ENCODE peak calls at places on chromosome 22, in six cellular contexts. L is cardiac muscle cell, E is uterus, U is psoas muscle, X is Peyer's patch, H is endodermal cell. Z is an unnamed sample.

GRCh38 chr22:23898006-23898974 is 4.1 kb downstream of the MIF start:
- DNase-seq in E (no peak), X (no peak), U (no peak), L (no peak), H (no peak), Z (no peak)

GRCh38 chr22:46604306-46604690 is 15.9 kb upstream of the GRAMD4 start:
- DNase-seq in L (peak; percentile 24), E (no peak), X (peak; percentile 76), H (no peak), U (peak; percentile 24), Z (peak; percentile 56)

GRCh38 chr22:45648320-45649070 is 23.1 kb upstream of the ATXN10 start:
- DNase-seq in U (no peak), E (no peak), H (no peak), X (peak; percentile 29), L (no peak), Z (no peak)

GRCh38 chr22:45964372-45964771 is 12.6 kb downstream of the WNT7B start:
- DNase-seq in U (no peak), E (no peak), L (no peak), X (no peak), H (no peak), Z (no peak)

GRCh38 chr22:46542011-46542985 is 4.9 kb upstream of the CELSR1 start:
- DNase-seq in X (peak; percentile 84), H (peak; percentile 95), E (peak; percentile 40), L (peak; percentile 76), U (peak; percentile 72), Z (peak; percentile 85)

GRCh38 chr22:48541401-48542098 is 1286.1 kb downstream of the BRD1 start:
- DNase-seq in X (no peak), E (no peak), H (no peak), U (no peak), L (no peak), Z (no peak)

GRCh38 chr22:42747701-42748513 is 27.2 kb upstream of the A4GALT start:
- DNase-seq in X (no peak), E (no peak), U (no peak), L (peak; percentile 73), H (no peak), Z (no peak)

GRCh38 chr22:49267996-49268395 is 559.7 kb downstream of the BRD1 start:
- DNase-seq in L (no peak), X (no peak), U (no peak), H (peak; percentile 58), E (no peak), Z (no peak)

GRCh38 chr22:29756341-29756740 is 10.5 kb downstream of the ZMAT5 start:
- DNase-seq in U (no peak), E (no peak), L (no peak), X (no peak), H (no peak), Z (no peak)

GRCh38 chr22:23536821-23537345 is 43.2 kb downstream of the IGLL1 start:
- DNase-seq in X (no peak), E (no peak), U (no peak), L (no peak), H (peak; percentile 57), Z (no peak)

DNA sequence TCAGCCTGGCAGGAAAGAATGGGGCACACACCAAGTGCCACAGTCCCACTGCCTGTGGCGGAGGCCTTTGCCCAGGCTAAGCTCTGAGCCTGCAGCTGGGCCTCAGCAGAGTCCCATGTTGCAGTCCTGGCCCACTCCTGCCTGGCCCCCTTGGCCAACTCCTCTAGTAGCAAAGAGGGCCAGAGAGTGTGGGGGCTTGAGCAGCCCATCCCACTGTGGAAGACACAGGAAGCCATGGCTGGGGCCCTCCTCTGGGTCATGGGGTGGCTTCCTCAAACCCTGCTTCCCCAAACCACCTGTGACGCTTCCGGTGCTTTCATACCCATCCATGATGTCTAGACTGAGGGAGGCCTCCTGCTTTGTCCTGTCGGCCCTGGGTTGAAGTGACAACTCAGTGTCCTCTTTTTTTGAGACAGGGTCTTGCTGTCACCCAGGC is 5.8 kb downstream of the RPS19BP1 start:
- DNase-seq in E (no peak), L (no peak), U (no peak), H (no peak), X (no peak), Z (peak; percentile 40)
- H3K4me1 ChIP-seq in E (peaks cover 44% of the 10 kb centered on the region), L (peaks cover 22% of the 10 kb centered on the region), U (peaks cover 52% of the 10 kb centered on the region), H (peaks cover 12% of the 10 kb centered on the region), X (peaks cover 49% of the 10 kb centered on the region), Z (peaks cover 71% of the 10 kb centered on the region)

DNA sequence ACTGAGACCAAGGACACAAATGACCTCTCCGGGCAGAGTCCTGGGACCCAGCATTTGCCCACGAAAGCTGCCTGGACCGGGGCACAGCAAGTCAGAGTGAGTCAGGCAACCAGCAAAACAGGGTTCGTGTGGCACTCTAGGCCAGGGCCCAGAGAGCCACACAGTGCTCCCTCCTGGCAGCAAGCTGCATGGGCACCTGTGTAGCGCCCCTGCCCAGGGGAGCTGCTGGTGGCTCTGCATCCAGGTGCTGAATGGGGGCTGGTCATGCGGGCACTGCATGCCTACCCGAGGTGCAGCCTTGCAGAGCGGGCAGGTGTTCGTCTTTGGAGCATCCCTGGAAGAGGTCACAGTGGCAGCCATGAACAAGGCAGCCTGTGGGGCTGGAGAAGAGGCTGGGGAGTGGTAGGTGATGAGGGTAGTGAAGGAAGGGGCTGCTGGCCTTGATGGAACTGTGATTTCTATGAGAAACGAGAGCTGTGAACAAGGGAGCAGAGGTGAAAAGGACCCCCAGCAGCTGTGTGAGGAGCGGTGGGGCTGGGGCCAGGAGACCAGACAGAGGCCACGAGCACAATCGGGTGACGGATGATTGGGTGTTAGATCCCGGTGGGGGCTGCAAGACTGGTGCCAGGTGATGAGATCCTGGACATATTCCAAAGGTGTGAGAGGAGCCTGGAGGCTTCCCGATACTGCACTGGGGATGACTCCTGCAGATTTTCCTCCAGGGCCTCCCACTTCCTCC is 63.3 kb downstream of the DGCR2 start:
- DNase-seq in U (no peak), L (no peak), E (no peak), X (peak; percentile 38), H (no peak), Z (no peak)
- TF ChIP-seq CTCF in U (no peak), L (no peak), E (no peak), X (no peak), H (peak; percentile 29), Z (no peak)

GRCh38 chr22:26481694-26482093 is 1.9 kb downstream of the HPS4 start:
- DNase-seq in X (no peak), H (no peak), E (no peak), U (no peak), L (no peak), Z (no peak)

GRCh38 chr22:26480611-26480932 is 3.0 kb downstream of the HPS4 start:
- DNase-seq in H (no peak), U (no peak), X (no peak), L (no peak), E (no peak), Z (no peak)

GRCh38 chr22:26481112-26481693 is 2.4 kb downstream of the HPS4 start:
- DNase-seq in E (no peak), H (no peak), X (no peak), U (no peak), L (no peak), Z (no peak)

GRCh38 chr22:26479043-26479791 is 4.4 kb downstream of the HPS4 start:
- DNase-seq in H (no peak), X (no peak), U (no peak), L (no peak), E (no peak), Z (no peak)

DNA sequence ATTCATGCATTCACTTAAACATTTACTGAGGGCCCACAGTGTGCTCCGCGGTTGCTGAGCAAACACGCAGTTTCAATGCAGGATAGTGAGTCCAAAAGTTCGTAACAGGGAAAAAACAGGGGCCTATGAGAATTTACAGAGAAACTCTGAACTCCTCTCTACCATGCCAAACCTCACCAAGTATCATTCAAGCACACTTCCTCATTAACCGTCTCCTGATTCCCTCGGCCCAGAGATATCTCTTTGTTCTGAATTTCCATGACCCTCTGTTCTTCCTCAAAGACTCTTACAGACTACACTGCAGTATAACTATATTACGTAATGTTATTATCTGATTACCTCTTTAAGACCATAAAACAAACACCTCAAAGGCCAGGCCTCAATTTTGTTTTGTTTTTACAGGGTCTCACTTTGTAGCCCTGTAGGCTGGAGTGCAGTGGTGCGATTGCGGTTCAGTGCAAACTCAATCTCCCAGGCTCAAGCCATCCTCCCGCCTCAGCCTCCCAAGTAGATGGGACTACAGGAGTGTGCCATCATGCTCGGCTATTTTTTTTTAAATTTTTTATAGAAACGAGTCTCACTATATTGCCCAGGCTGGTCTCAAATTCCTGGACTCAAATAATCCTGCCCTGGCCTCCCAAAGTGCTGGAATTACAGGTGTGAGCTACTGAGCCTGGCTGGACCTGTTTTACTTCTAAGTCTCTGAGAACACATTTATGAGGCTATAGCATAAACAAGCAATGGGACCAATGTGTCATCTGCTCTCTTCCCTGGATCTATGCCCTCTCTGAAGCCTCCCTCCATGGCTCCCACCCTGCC is 3.6 kb downstream of the HPS4 start:
- DNase-seq in H (no peak), U (no peak), E (no peak), X (no peak), L (no peak), Z (no peak)
- H3K4me3 ChIP-seq in H (peak overlapping the region; percentile 50), U (peak overlapping the region; percentile 99), E (no peak overlapping the region), X (peak overlapping the region; percentile 23), L (no peak overlapping the region), Z (no peak overlapping the region)

GRCh38 chr22:20752104-20752741 is 21.7 kb upstream of the SERPIND1 start:
- DNase-seq in L (no peak), X (no peak), E (no peak), U (no peak), H (no peak), Z (no peak)
- H3K4me1 ChIP-seq in L (peaks cover 27% of the 10 kb centered on the region), X (peaks cover 7% of the 10 kb centered on the region), E (no peaks in the 10 kb centered on the region), U (peaks cover 13% of the 10 kb centered on the region), H (no peaks in the 10 kb centered on the region), Z (no peaks in the 10 kb centered on the region)

DNA sequence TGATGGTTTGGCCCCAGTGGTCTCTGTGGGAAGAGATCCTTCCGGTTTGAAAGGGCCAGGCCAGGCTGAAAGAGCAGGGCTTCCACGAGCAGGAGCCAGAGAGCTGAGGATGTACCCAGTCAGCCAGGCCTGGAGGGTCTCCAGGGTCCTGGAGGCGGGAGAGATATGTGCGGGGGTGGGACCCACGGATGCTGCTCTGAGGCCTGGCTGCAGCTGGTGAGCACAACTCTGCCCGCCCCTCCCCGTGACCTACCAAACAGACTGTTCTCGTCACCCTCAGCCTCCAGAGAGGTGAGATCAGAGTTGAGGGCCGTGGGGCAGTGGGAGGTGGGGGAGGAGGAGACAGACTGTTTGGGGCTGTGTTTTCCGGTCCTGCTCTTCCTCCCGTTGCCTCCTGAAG is 42.2 kb downstream of the TRIOBP start:
- DNase-seq in U (peak; percentile 88), L (peak; percentile 92), X (peak; percentile 68), E (peak; percentile 96), H (no peak), Z (peak; percentile 49)
- TF ChIP-seq CTCF in U (no peak), L (peak; percentile 26), X (no peak), E (peak; percentile 37), H (no peak), Z (no peak)

DNA sequence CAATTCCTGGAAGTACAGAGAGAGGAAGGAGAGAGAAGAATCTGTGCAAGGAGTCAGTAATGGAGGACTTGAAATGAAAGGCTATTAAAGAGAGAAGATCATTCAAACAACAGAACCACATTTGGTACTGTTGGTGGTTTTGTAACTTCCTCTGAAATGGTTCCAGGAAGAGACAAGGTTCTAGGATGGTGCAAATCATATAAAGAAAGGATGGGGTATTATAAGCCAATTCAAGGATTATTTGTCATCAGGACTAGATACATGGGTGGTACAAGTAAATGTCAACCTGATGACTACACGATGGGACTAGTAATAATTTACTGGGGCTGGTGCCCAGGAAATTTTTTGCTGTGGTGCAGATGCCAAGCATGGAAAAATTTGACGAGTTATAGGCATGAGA is 28.9 kb upstream of the TMA7B start:
- DNase-seq in E (no peak), X (no peak), L (no peak), H (no peak), U (no peak), Z (no peak)
- H3K4me3 ChIP-seq in E (no peak overlapping the region), X (no peak overlapping the region), L (no peak overlapping the region), H (no peak overlapping the region), U (no peak overlapping the region), Z (no peak overlapping the region)

GRCh38 chr22:17968126-17968525 is 56.2 kb downstream of the MICAL3 start:
- DNase-seq in H (no peak), U (no peak), X (no peak), E (no peak), L (no peak), Z (no peak)
- H3K4me1 ChIP-seq in H (peaks cover 4% of the 10 kb centered on the region), U (peaks cover 44% of the 10 kb centered on the region), X (no peaks in the 10 kb centered on the region), E (peaks cover 9% of the 10 kb centered on the region), L (peaks cover 41% of the 10 kb centered on the region), Z (no peaks in the 10 kb centered on the region)

Z was measured in mucosa of descending colon.